ENCODE peak calls at places on chromosomes 11 and 22, in six cellular contexts. F is PC-9, U is lower leg skin, Q is WERI-Rb-1, R is AG09309, Z is BJ. A is an unnamed sample.

GRCh38 chr22:47014636-47014930 is 252.1 kb downstream of the TBC1D22A start:
- DNase-seq in F (no peak), U (no peak), Q (no peak), R (no peak), Z (no peak), A (no peak)

GRCh38 chr11:44556735-44557409 is 8.6 kb upstream of the CD82 start:
- DNase-seq in F (peak; percentile 47), U (peak; percentile 92), Q (peak; percentile 46), R (no peak), Z (no peak), A (peak; percentile 66)

GRCh38 chr11:34308821-34309585 is 48.8 kb downstream of the ABTB2 start:
- DNase-seq in F (peak; percentile 82), U (no peak), Q (no peak), R (peak; percentile 48), Z (no peak), A (no peak)

GRCh38 chr11:117226388-117227385 is 5.2 kb downstream of the PCSK7 start:
- DNase-seq in F (peak; percentile 73), U (peak; percentile 85), Q (peak; percentile 43), R (peak; percentile 46), Z (no peak), A (peak; percentile 68)

GRCh38 chr11:125055107-125055715 is 7.9 kb upstream of the SLC37A2 start:
- DNase-seq in F (peak; percentile 93), U (no peak), Q (no peak), R (no peak), Z (no peak), A (no peak)

GRCh38 chr11:64838600-64839334 is 5.7 kb downstream of the CDC42BPG start:
- DNase-seq in F (no peak), U (no peak), Q (no peak), R (no peak), Z (no peak), A (peak; percentile 1)

GRCh38 chr11:127816959-127817358 is 770.4 kb downstream of the ETS1 start:
- DNase-seq in F (peak; percentile 32), U (no peak), Q (no peak), R (no peak), Z (no peak), A (no peak)

GRCh38 chr11:120172921-120173705 is 35.2 kb upstream of the TRIM29 start:
- DNase-seq in F (no peak), U (no peak), Q (no peak), R (no peak), Z (no peak), A (no peak)

GRCh38 chr22:19723990-19724827 is 870 bp downstream of the GP1BB start:
- DNase-seq in F (no peak), U (no peak), Q (no peak), R (no peak), Z (no peak), A (no peak)

GRCh38 chr11:80505771-80506170 is 1064.9 kb upstream of the TENM4 start:
- DNase-seq in F (no peak), U (no peak), Q (no peak), R (no peak), Z (no peak), A (no peak)

GRCh38 chr22:24965822-24966626 is 13.5 kb downstream of the KIAA1671 start:
- DNase-seq in F (peak; percentile 89), U (no peak), Q (no peak), R (no peak), Z (no peak), A (no peak)

GRCh38 chr22:23829845-23830372 is 8.9 kb downstream of the DERL3 start:
- DNase-seq in F (no peak), U (no peak), Q (no peak), R (peak; percentile 85), Z (peak; percentile 82), A (no peak)

GRCh38 chr11:17012712-17013547 is 1.3 kb downstream of the PLEKHA7 start:
- DNase-seq in F (peak; percentile 98), U (peak; percentile 25), Q (peak; percentile 80), R (peak; percentile 10), Z (no peak), A (no peak)

GRCh38 chr22:28882545-28882877 is 861 bp upstream of the ZNRF3 start:
- DNase-seq in F (no peak), U (no peak), Q (no peak), R (no peak), Z (no peak), A (no peak)

GRCh38 chr11:94325681-94326080 is 21.3 kb downstream of the IZUMO1R start:
- DNase-seq in F (peak; percentile 41), U (no peak), Q (peak; percentile 78), R (no peak), Z (no peak), A (peak; percentile 12)

GRCh38 chr11:8168485-8169257 is at the start of gene RIC3:
- DNase-seq in F (no peak), U (peak; percentile 81), Q (peak; percentile 66), R (no peak), Z (no peak), A (peak; percentile 49)

GRCh38 chr11:8167796-8168195 is 1.0 kb downstream of the RIC3 start:
- DNase-seq in F (no peak), U (no peak), Q (no peak), R (no peak), Z (no peak), A (no peak)
- H3K4me3 ChIP-seq in F (no peak overlapping the region), U (no peak overlapping the region), Q (peak overlapping the region; percentile 81), R (no peak overlapping the region), Z (no peak overlapping the region), A (peak overlapping the region; percentile 79)

DNA sequence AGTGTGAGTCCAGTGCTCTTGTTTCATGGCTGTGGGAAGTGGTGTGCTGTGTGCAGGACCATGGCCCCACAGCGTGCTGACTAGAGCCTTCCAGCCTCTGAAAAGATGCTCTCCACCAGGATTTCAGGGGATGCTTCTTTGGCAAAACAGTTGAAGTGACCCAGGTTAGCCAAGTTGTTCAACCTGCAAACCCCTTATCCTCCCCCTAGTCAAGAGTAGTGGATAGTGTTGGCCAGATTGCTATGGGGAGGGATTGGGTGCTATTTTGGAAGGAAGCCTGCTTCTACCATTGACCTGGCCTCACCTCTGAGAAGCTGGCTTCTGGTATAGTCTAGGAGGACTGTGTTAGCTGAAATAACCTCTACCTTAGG is 1.7 kb downstream of the MICAL2 start:
- DNase-seq in F (no peak), U (no peak), Q (no peak), R (no peak), Z (no peak), A (no peak)
- H3K4me3 ChIP-seq in F (peak overlapping the region; percentile 81), U (no peak overlapping the region), Q (no peak overlapping the region), R (peak overlapping the region; percentile 80), Z (no peak overlapping the region), A (no peak overlapping the region)

GRCh38 chr22:42444060-42444904 is 12.1 kb upstream of the NFAM1 start:
- DNase-seq in F (peak; percentile 72), U (peak; percentile 97), Q (peak; percentile 94), R (peak; percentile 74), Z (peak; percentile 59), A (peak; percentile 85)
- H3K4me3 ChIP-seq in F (peak overlapping the region; percentile 30), U (no peak overlapping the region), Q (peak overlapping the region; percentile 45), R (peak overlapping the region; percentile 41), Z (peak overlapping the region; percentile 10), A (peak overlapping the region; percentile 71)

GRCh38 chr11:68582416-68583046 is 101.8 kb upstream of the GAL start:
- DNase-seq in F (no peak), U (no peak), Q (no peak), R (no peak), Z (no peak), A (no peak)
- H3K4me3 ChIP-seq in F (no peak overlapping the region), U (no peak overlapping the region), Q (no peak overlapping the region), R (no peak overlapping the region), Z (no peak overlapping the region), A (no peak overlapping the region)

DNA sequence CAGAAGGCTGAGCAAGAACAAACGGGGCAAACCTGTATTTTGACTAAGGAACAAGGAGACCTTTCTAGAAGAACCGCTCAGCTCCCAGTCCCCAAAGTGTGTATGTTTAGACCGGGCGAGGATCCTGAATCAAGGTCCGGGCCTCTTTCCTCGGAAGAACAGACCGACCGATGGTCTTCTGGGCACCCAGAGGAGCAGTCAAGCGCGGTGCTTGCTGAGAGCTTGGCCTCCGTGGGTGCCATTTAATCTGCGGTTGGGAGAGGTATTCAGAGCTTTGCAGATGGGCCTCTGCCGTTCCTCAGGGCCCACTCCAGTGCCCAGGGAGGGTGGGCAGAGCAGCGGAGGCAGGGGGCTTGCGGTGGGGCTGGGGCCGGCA is 26.5 kb upstream of the ATXN10 start:
- DNase-seq in F (no peak), U (no peak), Q (no peak), R (no peak), Z (no peak), A (no peak)
- H3K4me3 ChIP-seq in F (no peak overlapping the region), U (no peak overlapping the region), Q (peak overlapping the region; percentile 7), R (peak overlapping the region; percentile 26), Z (peak overlapping the region; percentile 21), A (no peak overlapping the region)